ENCODE peak calls at places on chromosomes 7 and 10, in ten cellular contexts. K is gastrocnemius medialis; F is IMR-90; I is PC-3; U is CD8-positive, alpha-beta T cell; E is psoas muscle; O is dorsolateral prefrontal cortex; X is left ventricle myocardium inferior; D is adrenal gland; Y is astrocyte. M is an unnamed sample.

GRCh38 chr10:50740351-50740688 is 584 bp downstream of the ASAH2B start:
- DNase-seq in I (peak; percentile 84), K (no peak), U (no peak), Y (peak; percentile 76), E (peak; percentile 39), X (peak; percentile 13), F (peak; percentile 82), O (no peak), D (peak; percentile 43), M (peak; percentile 69)

GRCh38 chr7:4794591-4795350 is 19.3 kb downstream of the AP5Z1 start:
- DNase-seq in K (no peak), I (peak; percentile 35), Y (peak; percentile 83), O (no peak), E (peak; percentile 48), U (no peak), X (no peak), D (no peak), F (no peak), M (no peak)

GRCh38 chr7:18976715-18977466 is 140.5 kb downstream of the TWIST1 start:
- DNase-seq in D (no peak), K (no peak), O (no peak), U (no peak), X (no peak), Y (peak; percentile 15), F (no peak), I (no peak), E (no peak), M (no peak)

GRCh38 chr7:40579401-40579800 is 444.6 kb downstream of the SUGCT start:
- DNase-seq in O (no peak), E (no peak), Y (peak; percentile 61), U (no peak), F (peak; percentile 38), D (no peak), I (no peak), X (no peak), K (no peak), M (no peak)

GRCh38 chr10:48523212-48523819 is 81.6 kb downstream of the ARHGAP22 start:
- DNase-seq in F (peak; percentile 98), D (peak; percentile 88), O (no peak), E (peak; percentile 72), K (no peak), Y (peak; percentile 96), U (no peak), I (peak; percentile 86), X (peak; percentile 51), M (peak; percentile 98)

GRCh38 chr7:9870674-9871073 is 1103.0 kb upstream of the PHF14 start:
- DNase-seq in D (no peak), U (no peak), F (no peak), K (no peak), I (no peak), Y (no peak), O (no peak), E (no peak), X (no peak), M (no peak)

GRCh38 chr10:86632009-86632800 is 22.1 kb upstream of the OPN4 start:
- DNase-seq in E (peak; percentile 69), X (peak; percentile 58), Y (no peak), K (no peak), F (no peak), I (no peak), D (no peak), U (no peak), O (no peak), M (no peak)

GRCh38 chr10:30931094-30931493 is 100.6 kb downstream of the ZNF438 start:
- DNase-seq in O (no peak), F (no peak), D (no peak), E (no peak), Y (no peak), I (no peak), K (no peak), X (no peak), U (no peak), M (no peak)

GRCh38 chr10:59281861-59282260 is 80.5 kb downstream of the FAM13C start:
- DNase-seq in O (no peak), I (no peak), F (no peak), Y (no peak), E (no peak), U (no peak), K (no peak), D (no peak), X (no peak), M (no peak)

GRCh38 chr10:132309879-132310591 is 2.3 kb upstream of the STK32C start:
- DNase-seq in I (no peak), D (no peak), Y (no peak), E (no peak), X (no peak), O (peak; percentile 9), F (no peak), U (no peak), K (no peak), M (no peak)

GRCh38 chr10:99450624-99451498 is 20.4 kb upstream of the GOT1 start:
- DNase-seq in U (no peak), X (no peak), K (no peak), O (no peak), D (no peak), I (no peak), Y (no peak), E (no peak), F (peak; percentile 34), M (no peak)

GRCh38 chr7:153430931-153431330 is 621.3 kb upstream of the DPP6 start:
- DNase-seq in Y (no peak), X (no peak), I (no peak), U (no peak), O (no peak), D (no peak), K (no peak), F (no peak), E (no peak), M (no peak)

GRCh38 chr10:112775347-112775746 is 174.7 kb upstream of the TCF7L2 start:
- DNase-seq in Y (peak; percentile 16), I (no peak), U (no peak), D (no peak), E (no peak), K (no peak), O (no peak), F (peak; percentile 46), X (no peak), M (peak; percentile 46)

GRCh38 chr10:117551322-117552155 is 9.0 kb downstream of the EMX2 start:
- DNase-seq in F (no peak), U (no peak), O (no peak), I (no peak), Y (no peak), E (no peak), D (no peak), X (no peak), K (no peak), M (no peak)

GRCh38 chr7:155829796-155830470 is 17.7 kb upstream of the SHH start:
- DNase-seq in E (no peak), F (no peak), I (peak; percentile 23), X (no peak), Y (no peak), U (no peak), K (no peak), O (no peak), D (no peak), M (no peak)

GRCh38 chr7:134890246-134891240 is 95.8 kb upstream of the AGBL3 start:
- DNase-seq in Y (peak; percentile 77), I (no peak), U (no peak), E (no peak), O (peak; percentile 39), K (no peak), X (peak; percentile 42), D (no peak), F (peak; percentile 57), M (peak; percentile 60)
- TF ChIP-seq CTCF in Y (no peak), I (no peak), U (no peak), E (no peak), O (no peak), K (no peak), X (no peak), D (no peak), F (no peak), M (no peak)

DNA sequence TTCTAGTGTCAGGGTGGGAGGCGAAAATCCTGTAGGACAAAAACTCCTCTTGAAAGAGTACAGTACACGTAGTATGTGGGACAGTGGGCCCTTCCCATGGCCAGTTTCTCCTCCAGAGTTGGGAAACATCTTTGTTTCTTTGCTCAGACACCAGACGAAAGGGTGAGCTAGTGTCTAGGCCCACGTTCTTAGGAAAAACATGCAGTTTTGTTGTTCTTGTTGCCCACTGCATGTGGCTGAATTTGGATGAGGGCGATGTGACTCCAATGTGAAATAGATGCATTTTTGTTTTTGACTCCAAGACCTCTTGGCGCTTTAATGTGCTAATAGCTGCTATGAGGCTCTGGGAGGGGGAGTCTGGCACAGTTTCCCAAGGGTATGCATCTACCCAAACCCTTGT is 100.8 kb downstream of the ATXN7L1 start:
- DNase-seq in I (no peak), Y (peak; percentile 18), U (no peak), O (no peak), D (no peak), X (no peak), E (no peak), F (no peak), K (no peak), M (no peak)
- H3K4me3 ChIP-seq in I (peak overlapping the region; percentile 1), Y (no peak overlapping the region), U (no peak overlapping the region), O (no peak overlapping the region), D (no peak overlapping the region), X (no peak overlapping the region), E (no peak overlapping the region), F (no peak overlapping the region), K (no peak overlapping the region), M (no peak overlapping the region)

GRCh38 chr7:143882611-143883078 is 19.3 kb downstream of the TCAF1 start:
- DNase-seq in F (peak; percentile 56), I (no peak), D (peak; percentile 70), Y (peak; percentile 56), O (peak; percentile 66), E (peak; percentile 85), K (peak; percentile 24), X (peak; percentile 79), U (no peak), M (peak; percentile 54)

GRCh38 chr7:143876218-143876617 is 25.8 kb downstream of the TCAF1 start:
- DNase-seq in E (peak; percentile 42), F (no peak), Y (no peak), D (no peak), U (no peak), K (no peak), O (no peak), I (no peak), X (no peak), M (no peak)

GRCh38 chr7:143877076-143877475 is 24.9 kb downstream of the TCAF1 start:
- DNase-seq in X (no peak), D (no peak), I (no peak), F (no peak), O (no peak), K (no peak), U (no peak), E (no peak), Y (no peak), M (no peak)

GRCh38 chr7:143882020-143882610 is 19.9 kb downstream of the TCAF1 start:
- DNase-seq in E (peak; percentile 74), U (no peak), I (no peak), Y (peak; percentile 56), F (peak; percentile 59), O (peak; percentile 54), D (peak; percentile 77), K (peak; percentile 34), X (peak; percentile 77), M (peak; percentile 65)

GRCh38 chr7:143878884-143879283 is 23.1 kb downstream of the TCAF1 start:
- DNase-seq in X (no peak), F (no peak), E (no peak), D (no peak), Y (no peak), U (no peak), O (no peak), K (no peak), I (no peak), M (no peak)
- TF ChIP-seq CTCF in X (no peak), F (no peak), E (no peak), D (no peak), Y (no peak), U (no peak), O (no peak), K (no peak), I (no peak), M (no peak)

GRCh38 chr7:51031216-51031615 is 248.5 kb upstream of the GRB10 start:
- DNase-seq in E (no peak), K (no peak), X (no peak), I (no peak), Y (no peak), F (no peak), U (no peak), O (no peak), D (no peak), M (no peak)
- H3K4me3 ChIP-seq in E (no peak overlapping the region), K (no peak overlapping the region), X (no peak overlapping the region), I (no peak overlapping the region), Y (no peak overlapping the region), F (no peak overlapping the region), U (no peak overlapping the region), O (no peak overlapping the region), D (no peak overlapping the region), M (no peak overlapping the region)